ENCODE peak calls at places on chromosomes 1 and 21, in seven cellular contexts. G is cardiac muscle cell, C is uterus, A is mammary epithelial cell, J is psoas muscle, O is breast epithelium, U is AG04450. Y is an unnamed sample.

GRCh38 chr1:222757673-222758268 is 20.8 kb downstream of the FAM177B start:
- DNase-seq in G (peak), C (peak), A (no peak), J (no peak), O (no peak), U (no peak), Y (no peak)

GRCh38 chr1:43975249-43975961 is 645 bp downstream of the ATP6V0B start:
- DNase-seq in G (peak), C (no peak), A (peak), J (peak), O (peak), U (no peak), Y (peak)

GRCh38 chr1:116258668-116259419 is 114.2 kb upstream of the ATP1A1 start:
- DNase-seq in G (no peak), C (no peak), A (no peak), J (no peak), O (no peak), U (no peak), Y (no peak)

GRCh38 chr1:177423083-177423482 is 252.3 kb downstream of the BRINP2 start:
- DNase-seq in G (no peak), C (no peak), A (no peak), J (no peak), O (no peak), U (no peak), Y (no peak)

GRCh38 chr1:32647308-32648134 is 2.8 kb downstream of the ZBTB8OS start:
- DNase-seq in G (no peak), C (no peak), A (no peak), J (no peak), O (no peak), U (no peak), Y (no peak)

GRCh38 chr1:210607361-210607760 is 278.7 kb downstream of the HHAT start:
- DNase-seq in G (no peak), C (no peak), A (no peak), J (no peak), O (no peak), U (no peak), Y (no peak)

GRCh38 chr1:18820791-18821641 is 38.4 kb downstream of the TAS1R2 start:
- DNase-seq in G (peak), C (peak), A (peak), J (peak), O (peak), U (peak), Y (peak)

GRCh38 chr21:33549848-33550771 is 7.3 kb downstream of the SON start:
- DNase-seq in G (no peak), C (no peak), A (no peak), J (no peak), O (no peak), U (no peak), Y (no peak)

GRCh38 chr1:98792123-98792522 is 130.6 kb downstream of the SNX7 start:
- DNase-seq in G (no peak), C (no peak), A (peak), J (no peak), O (no peak), U (no peak), Y (no peak)

GRCh38 chr1:235069577-235070563 is 58.8 kb downstream of the TOMM20 start:
- DNase-seq in G (no peak), C (no peak), A (peak), J (peak), O (peak), U (no peak), Y (peak)

GRCh38 chr1:64060611-64061302 is 142.7 kb upstream of the UBE2U start:
- DNase-seq in G (no peak), C (no peak), A (no peak), J (no peak), O (no peak), U (no peak), Y (no peak)

GRCh38 chr1:177913762-177914540 is 55.9 kb downstream of the SEC16B start:
- DNase-seq in G (peak), C (no peak), A (peak), J (no peak), O (no peak), U (peak), Y (peak)

GRCh38 chr21:41032536-41032935 is 135.4 kb upstream of the BACE2 start:
- DNase-seq in G (no peak), C (no peak), A (peak), J (no peak), O (no peak), U (no peak), Y (peak)

GRCh38 chr1:53476579-53476978 is 17.4 kb downstream of the DMRTB1 start:
- DNase-seq in G (no peak), C (no peak), A (no peak), J (no peak), O (peak), U (no peak), Y (no peak)

GRCh38 chr1:56671085-56671484 is 26.0 kb downstream of the PRKAA2 start:
- DNase-seq in G (no peak), C (no peak), A (no peak), J (no peak), O (no peak), U (no peak), Y (no peak)

GRCh38 chr1:93846151-93846928 is 32.7 kb downstream of the DNTTIP2 start:
- DNase-seq in G (peak), C (peak), A (peak), J (peak), O (peak), U (peak), Y (peak)

GRCh38 chr1:204567067-204567466 is 50.9 kb downstream of the MDM4 start:
- DNase-seq in G (no peak), C (no peak), A (no peak), J (no peak), O (no peak), U (no peak), Y (no peak)

GRCh38 chr1:155037851-155038441 is 4.3 kb downstream of the DCST1 start:
- DNase-seq in G (no peak), C (no peak), A (no peak), J (no peak), O (no peak), U (no peak), Y (no peak)

GRCh38 chr1:84174051-84174556 is 30.0 kb downstream of the PRKACB start:
- DNase-seq in G (no peak), C (no peak), A (peak), J (no peak), O (no peak), U (no peak), Y (peak)

GRCh38 chr1:3417954-3418353 is 36.5 kb upstream of the ARHGEF16 start:
- DNase-seq in G (no peak), C (no peak), A (no peak), J (no peak), O (no peak), U (no peak), Y (no peak)

GRCh38 chr1:36622741-36623648 is 140.3 kb upstream of the CSF3R start:
- DNase-seq in G (no peak), C (no peak), A (no peak), J (no peak), O (no peak), U (no peak), Y (no peak)

GRCh38 chr1:228416217-228416971 is at the start of gene TRIM17:
- DNase-seq in G (peak), C (no peak), A (no peak), J (no peak), O (no peak), U (no peak), Y (no peak)

GRCh38 chr1:50417487-50417886 is 5.8 kb downstream of the DMRTA2 start:
- DNase-seq in G (no peak), C (no peak), A (no peak), J (no peak), O (no peak), U (no peak), Y (no peak)

GRCh38 chr1:230626274-230626673 is 16.0 kb upstream of the COG2 start:
- DNase-seq in G (no peak), C (no peak), A (no peak), J (no peak), O (no peak), U (no peak), Y (no peak)

GRCh38 chr1:151535326-151536271 is 4.5 kb upstream of the TUFT1 start:
- DNase-seq in G (no peak), C (no peak), A (no peak), J (no peak), O (no peak), U (no peak), Y (no peak)

GRCh38 chr21:41827951-41828883 is 50.9 kb downstream of the PRDM15 start:
- DNase-seq in G (no peak), C (no peak), A (no peak), J (no peak), O (no peak), U (no peak), Y (no peak)

GRCh38 chr1:70628973-70629372 is 217.9 kb downstream of the CTH start:
- DNase-seq in G (no peak), C (no peak), A (no peak), J (no peak), O (no peak), U (no peak), Y (no peak)

GRCh38 chr1:6475381-6476133 is 9.6 kb upstream of the TNFRSF25 start:
- DNase-seq in G (peak), C (peak), A (peak), J (peak), O (no peak), U (no peak), Y (no peak)
- H3K27ac ChIP-seq in G (no peak), C (no peak), A (no peak), J (no peak), O (no peak), U (no peak), Y (no peak)

GRCh38 chr21:43187715-43188114 is 18.9 kb downstream of the CRYAA start:
- DNase-seq in G (no peak), C (no peak), A (no peak), J (no peak), O (peak), U (no peak), Y (no peak)

GRCh38 chr21:43190544-43191340 is 21.9 kb downstream of the CRYAA start:
- DNase-seq in G (no peak), C (no peak), A (no peak), J (no peak), O (peak), U (no peak), Y (no peak)

GRCh38 chr21:43188712-43189151 is 19.9 kb downstream of the CRYAA start:
- DNase-seq in G (no peak), C (no peak), A (no peak), J (no peak), O (peak), U (no peak), Y (no peak)

GRCh38 chr21:43189936-43190335 is 21.1 kb downstream of the CRYAA start:
- DNase-seq in G (no peak), C (no peak), A (no peak), J (no peak), O (peak), U (no peak), Y (no peak)

GRCh38 chr21:43188181-43188580 is 19.4 kb downstream of the CRYAA start:
- DNase-seq in G (no peak), C (no peak), A (no peak), J (no peak), O (peak), U (no peak), Y (no peak)
- TF ChIP-seq CTCF in G (no peak), C (no peak), A (no peak), J (no peak), O (no peak), U (no peak), Y (no peak)

DNA sequence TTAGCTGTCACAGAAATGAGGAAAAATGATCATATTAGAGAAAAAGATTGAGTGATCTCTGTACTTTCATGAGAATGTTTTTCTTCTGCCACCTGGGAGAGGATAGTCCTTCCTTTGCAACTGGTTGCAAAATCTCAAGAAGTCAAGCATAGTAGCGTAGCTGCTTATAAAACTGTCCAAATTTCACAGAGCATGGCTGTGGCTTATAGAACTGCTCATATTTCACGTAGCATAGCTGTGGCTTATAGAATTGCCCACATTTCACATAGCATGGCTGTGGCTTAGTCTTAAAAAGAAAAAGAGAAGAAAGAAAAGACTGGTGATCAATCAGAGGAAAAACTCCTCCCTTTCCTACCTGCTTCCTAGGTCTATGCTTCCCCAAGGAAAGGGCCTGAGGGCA is 329.5 kb downstream of the SIPA1L2 start:
- DNase-seq in G (no peak), C (no peak), A (no peak), J (no peak), O (no peak), U (no peak), Y (no peak)
- H3K27ac ChIP-seq in G (no peak), C (no peak), A (no peak), J (no peak), O (no peak), U (no peak), Y (no peak)

GRCh38 chr1:226870323-226871046 is at the start of gene PSEN2:
- DNase-seq in G (peak), C (peak), A (peak), J (peak), O (peak), U (no peak), Y (no peak)
- TF ChIP-seq CTCF in G (peak), C (peak), A (no peak), J (peak), O (no peak), U (peak), Y (peak)

GRCh38 chr1:109718495-109718894 is 6.4 kb downstream of the GSTM5 start:
- DNase-seq in G (no peak), C (no peak), A (peak), J (no peak), O (no peak), U (no peak), Y (no peak)
- H3K27ac ChIP-seq in G (no peak), C (no peak), A (no peak), J (no peak), O (no peak), U (peak), Y (no peak)

GRCh38 chr1:21882721-21883415 is 54.2 kb downstream of the HSPG2 start:
- DNase-seq in G (no peak), C (no peak), A (no peak), J (no peak), O (no peak), U (no peak), Y (no peak)

GRCh38 chr1:21878840-21879478 is 58.2 kb downstream of the HSPG2 start:
- DNase-seq in G (no peak), C (no peak), A (no peak), J (no peak), O (no peak), U (no peak), Y (no peak)

GRCh38 chr1:21880619-21880970 is 56.5 kb downstream of the HSPG2 start:
- DNase-seq in G (no peak), C (no peak), A (no peak), J (no peak), O (no peak), U (no peak), Y (no peak)

GRCh38 chr1:21879928-21880618 is 57.0 kb downstream of the HSPG2 start:
- DNase-seq in G (no peak), C (no peak), A (no peak), J (no peak), O (no peak), U (no peak), Y (no peak)

GRCh38 chr1:21881250-21881649 is 55.9 kb downstream of the HSPG2 start:
- DNase-seq in G (no peak), C (no peak), A (no peak), J (no peak), O (no peak), U (no peak), Y (no peak)
- TF ChIP-seq CTCF in G (no peak), C (no peak), A (no peak), J (no peak), O (no peak), U (no peak), Y (no peak)

GRCh38 chr1:40390857-40391256 is 17.3 kb downstream of the SMAP2 start:
- DNase-seq in G (no peak), C (no peak), A (no peak), J (no peak), O (no peak), U (no peak), Y (no peak)
- H3K27ac ChIP-seq in G (no peak), C (peak), A (no peak), J (peak), O (peak), U (no peak), Y (no peak)

DNA sequence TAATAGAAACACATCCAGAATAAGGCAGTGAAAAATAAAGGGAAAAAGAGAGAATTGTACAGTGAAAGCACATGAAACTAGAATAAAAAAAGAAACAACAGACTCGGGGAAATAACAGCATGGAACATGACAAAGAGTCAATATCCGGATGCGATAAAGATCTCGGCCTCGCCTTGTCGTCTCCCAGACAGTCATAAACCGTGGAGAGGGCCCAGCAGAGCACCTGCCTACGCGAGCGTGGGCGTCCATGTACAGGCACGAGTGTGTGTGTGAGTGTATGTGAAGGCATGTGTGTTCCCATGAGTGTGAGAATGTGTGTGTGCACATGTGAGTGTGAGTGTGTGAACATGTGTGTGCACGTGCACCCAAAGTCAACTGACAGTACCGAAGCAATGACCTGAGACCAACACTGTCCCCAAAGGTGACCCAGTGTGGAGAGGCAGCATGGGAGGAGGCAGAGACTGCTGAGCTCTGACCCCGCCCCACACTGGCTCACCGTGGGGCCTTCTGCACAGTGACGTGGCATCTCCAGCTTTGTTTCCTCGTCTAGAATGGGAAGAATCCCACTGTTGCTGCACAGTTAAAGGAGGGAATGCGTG is 303.6 kb downstream of the NPHP4 start:
- DNase-seq in G (no peak), C (no peak), A (no peak), J (no peak), O (no peak), U (no peak), Y (no peak)
- TF ChIP-seq CTCF in G (no peak), C (no peak), A (no peak), J (no peak), O (no peak), U (no peak), Y (no peak)

GRCh38 chr1:226575436-226576390 is 27.1 kb downstream of the STUM start:
- DNase-seq in G (peak), C (no peak), A (no peak), J (no peak), O (no peak), U (no peak), Y (no peak)
- H3K27ac ChIP-seq in G (no peak), C (no peak), A (no peak), J (no peak), O (peak), U (no peak), Y (no peak)

GRCh38 chr1:183236158-183236725 is 50.2 kb downstream of the LAMC2 start:
- DNase-seq in G (peak), C (no peak), A (no peak), J (no peak), O (no peak), U (no peak), Y (no peak)

GRCh38 chr1:183233113-183233512 is 47.0 kb downstream of the LAMC2 start:
- DNase-seq in G (no peak), C (no peak), A (no peak), J (no peak), O (no peak), U (no peak), Y (no peak)

GRCh38 chr1:183237046-183237445 is 51.0 kb downstream of the LAMC2 start:
- DNase-seq in G (no peak), C (no peak), A (no peak), J (no peak), O (no peak), U (no peak), Y (no peak)

GRCh38 chr1:183235503-183235902 is 49.4 kb downstream of the LAMC2 start:
- DNase-seq in G (no peak), C (no peak), A (no peak), J (no peak), O (no peak), U (no peak), Y (no peak)

DNA sequence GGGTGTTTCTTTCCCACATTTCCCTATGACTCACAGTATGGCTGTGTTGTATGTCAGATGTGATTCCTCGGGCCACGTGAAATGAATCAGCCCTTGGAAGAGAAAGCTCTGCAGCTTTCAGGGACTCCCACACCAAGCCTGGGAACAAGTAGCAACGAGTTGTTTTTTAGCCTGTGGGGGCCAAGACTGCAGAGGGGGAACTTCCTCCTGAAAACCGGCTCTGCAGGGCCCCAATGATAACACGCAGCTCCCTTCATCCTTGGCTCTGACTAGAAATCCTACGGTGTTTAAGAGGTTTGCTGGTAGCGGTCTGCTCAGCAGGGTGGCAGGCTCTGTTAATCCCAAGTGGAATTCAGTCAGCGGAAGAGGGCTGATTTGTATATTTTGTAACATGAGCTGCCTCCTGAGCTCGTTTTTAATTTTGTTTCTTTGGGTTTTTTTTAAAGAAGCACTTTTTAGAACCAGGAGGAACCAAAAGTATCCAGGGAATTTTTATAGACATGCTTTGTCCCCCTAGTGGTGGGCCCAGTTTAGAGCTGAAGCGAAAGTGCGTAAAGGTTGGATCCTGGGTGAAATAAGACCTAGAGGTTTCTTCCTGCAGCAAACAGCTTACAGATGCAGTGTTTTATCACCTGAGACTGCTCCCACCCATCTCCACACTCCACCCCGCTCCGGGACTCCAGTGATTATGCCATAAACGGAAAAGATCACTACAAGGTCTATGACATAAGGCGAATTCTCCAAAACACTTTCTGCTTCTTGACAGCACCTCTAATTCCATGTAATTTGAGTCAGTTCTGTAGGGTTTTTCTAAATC is 48.8 kb downstream of the LAMC2 start:
- DNase-seq in G (peak), C (peak), A (peak), J (peak), O (no peak), U (peak), Y (peak)
- TF ChIP-seq CTCF in G (peak), C (peak), A (peak), J (peak), O (peak), U (peak), Y (peak)

Y was measured in foreskin keratinocyte.